ENCODE peak calls at places on chromosome 1, in six cellular contexts. One of them, this sample, is unnamed.

GRCh38 chr1:39407889-39408640 is 83.4 kb upstream of the BMP8A start:
- DNase-seq in iPS DF 6.9: no peak
- DNase-seq in head of caudate nucleus: no peak
- DNase-seq in kidney: no peak
- DNase-seq in substantia nigra: no peak
- DNase-seq in EL: no peak
- DNase-seq in this sample: no peak

GRCh38 chr1:31666290-31666963 is 21.8 kb upstream of the PEF1 start:
- DNase-seq in iPS DF 6.9: no peak
- DNase-seq in head of caudate nucleus: peak
- DNase-seq in kidney: no peak
- DNase-seq in substantia nigra: no peak
- DNase-seq in EL: peak
- DNase-seq in this sample: no peak

GRCh38 chr1:114458208-114458777 is 52.7 kb downstream of the TRIM33 start:
- DNase-seq in iPS DF 6.9: no peak
- DNase-seq in head of caudate nucleus: no peak
- DNase-seq in kidney: no peak
- DNase-seq in substantia nigra: no peak
- DNase-seq in EL: peak
- DNase-seq in this sample: no peak

GRCh38 chr1:41874350-41874749 is 44.4 kb downstream of the HIVEP3 start:
- DNase-seq in iPS DF 6.9: no peak
- DNase-seq in head of caudate nucleus: no peak
- DNase-seq in kidney: no peak
- DNase-seq in substantia nigra: no peak
- DNase-seq in EL: no peak
- DNase-seq in this sample: no peak

GRCh38 chr1:168629466-168629865 is 53.1 kb downstream of the XCL1 start:
- DNase-seq in iPS DF 6.9: no peak
- DNase-seq in head of caudate nucleus: no peak
- DNase-seq in kidney: no peak
- DNase-seq in substantia nigra: no peak
- DNase-seq in EL: no peak
- DNase-seq in this sample: no peak

GRCh38 chr1:201937624-201938212 is 8.6 kb downstream of the LMOD1 start:
- DNase-seq in iPS DF 6.9: no peak
- DNase-seq in head of caudate nucleus: no peak
- DNase-seq in kidney: no peak
- DNase-seq in substantia nigra: no peak
- DNase-seq in EL: peak
- DNase-seq in this sample: no peak

GRCh38 chr1:100353988-100354387 is 1.7 kb downstream of the CDC14A start:
- DNase-seq in iPS DF 6.9: no peak
- DNase-seq in head of caudate nucleus: no peak
- DNase-seq in kidney: no peak
- DNase-seq in substantia nigra: no peak
- DNase-seq in EL: peak
- DNase-seq in this sample: no peak

GRCh38 chr1:56409112-56409691 is 170.2 kb downstream of the PLPP3 start:
- DNase-seq in iPS DF 6.9: peak
- DNase-seq in head of caudate nucleus: no peak
- DNase-seq in kidney: no peak
- DNase-seq in substantia nigra: no peak
- DNase-seq in EL: peak
- DNase-seq in this sample: no peak

This sample was measured in stimulated activated naive B cell treated with anti-CD40 and anti-IgM and Interleukin-4, amounts not matched to agents 10 μg/mL and 1 μg/mL and 100 μg/mL, for 72 hours.